ENCODE peak calls at places on chromosome 9, in ten cellular contexts. R, H, M, A, S, Q, P, I, K and D are unnamed samples.

GRCh38 chr9:18473551-18474279 is at the start of gene ADAMTSL1:
- DNase-seq in P (peak; percentile 60), Q (no peak), S (peak; percentile 48), H (no peak), K (peak; percentile 38), M (peak; percentile 84), R (no peak), I (peak; percentile 58), A (peak; percentile 21), D (no peak)

GRCh38 chr9:89052470-89053097 is 61.3 kb downstream of the S1PR3 start:
- DNase-seq in R (no peak), P (no peak), K (no peak), Q (no peak), I (no peak), A (no peak), M (no peak), S (no peak), H (no peak), D (no peak)

GRCh38 chr9:70257991-70258691 is 637 bp upstream of the SMC5 start:
- DNase-seq in K (peak; percentile 36), P (peak; percentile 58), I (peak; percentile 13), R (no peak), S (peak; percentile 80), A (peak; percentile 45), Q (no peak), M (peak; percentile 22), H (no peak), D (peak; percentile 19)

GRCh38 chr9:129241725-129242124 is 63.7 kb upstream of the IER5L start:
- DNase-seq in K (peak; percentile 16), S (no peak), H (no peak), I (no peak), Q (no peak), P (no peak), A (no peak), M (no peak), R (no peak), D (no peak)

GRCh38 chr9:18122156-18122555 is 351.8 kb upstream of the ADAMTSL1 start:
- DNase-seq in M (peak; percentile 30), R (no peak), H (no peak), S (no peak), Q (no peak), I (no peak), A (no peak), P (no peak), K (no peak), D (no peak)

GRCh38 chr9:92726971-92727715 is 37.5 kb downstream of the BICD2 start:
- DNase-seq in H (no peak), S (no peak), Q (no peak), I (peak; percentile 36), P (peak; percentile 71), K (no peak), R (no peak), M (no peak), A (no peak), D (no peak)

GRCh38 chr9:116476935-116477381 is 210.1 kb upstream of the TRIM32 start:
- DNase-seq in M (no peak), K (peak; percentile 75), R (no peak), Q (no peak), P (no peak), I (no peak), H (no peak), A (no peak), S (no peak), D (no peak)

GRCh38 chr9:20197976-20198685 is 409.3 kb upstream of the SLC24A2 start:
- DNase-seq in I (no peak), M (peak; percentile 32), Q (no peak), K (no peak), R (no peak), H (peak; percentile 30), A (no peak), S (no peak), P (peak; percentile 25), D (peak; percentile 1)

GRCh38 chr9:115117999-115118470 is at the start of gene TNC:
- DNase-seq in R (no peak), S (peak; percentile 36), Q (peak; percentile 16), P (peak; percentile 75), K (no peak), I (peak; percentile 46), A (peak; percentile 37), H (peak; percentile 36), M (peak; percentile 93), D (no peak)

GRCh38 chr9:31837211-31837610 is 547.2 kb upstream of the ACO1 start:
- DNase-seq in P (no peak), M (no peak), S (no peak), A (no peak), R (no peak), Q (no peak), H (no peak), I (no peak), K (no peak), D (no peak)

DNA sequence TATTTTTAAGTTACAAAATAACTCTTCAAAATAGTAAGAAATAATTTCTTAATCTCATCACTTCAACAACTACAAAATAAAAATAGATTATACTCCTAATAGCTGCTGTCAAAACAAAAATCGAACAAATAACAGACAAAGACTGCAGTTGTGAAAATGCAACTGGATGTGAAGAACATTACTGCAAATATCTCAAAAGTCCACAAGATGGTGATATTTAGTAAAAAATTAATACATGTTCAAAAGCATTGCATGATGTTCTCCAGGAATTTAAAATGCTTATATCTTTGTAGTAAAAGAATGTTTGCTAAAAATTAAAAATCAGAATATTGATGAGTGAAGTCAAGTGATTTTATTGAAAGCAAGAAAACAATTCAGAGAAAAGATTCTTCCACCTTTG is 66.2 kb downstream of the MPDZ start:
- DNase-seq in Q (no peak), R (no peak), I (no peak), A (no peak), S (no peak), K (no peak), M (no peak), H (no peak), P (peak; percentile 57), D (no peak)
- TF ChIP-seq CTCF in Q (no peak), R (no peak), I (no peak), A (no peak), S (no peak), K (peak; percentile 22), M (no peak), H (no peak), P (peak; percentile 6), D (no peak)

GRCh38 chr9:98038958-98039357 is 17.6 kb upstream of the NANS start:
- DNase-seq in P (no peak), S (no peak), H (no peak), K (no peak), Q (no peak), R (no peak), I (no peak), M (no peak), A (no peak), D (no peak)
- TF ChIP-seq CTCF in P (no peak), S (no peak), H (no peak), K (no peak), Q (no peak), R (peak; percentile 23), I (no peak), M (no peak), A (no peak), D (no peak)

GRCh38 chr9:22238809-22239684 is 207.6 kb upstream of the DMRTA1 start:
- DNase-seq in S (no peak), M (peak; percentile 14), I (no peak), R (no peak), P (peak; percentile 80), A (no peak), K (no peak), Q (no peak), H (no peak), D (no peak)

GRCh38 chr9:22240619-22241018 is 206.0 kb upstream of the DMRTA1 start:
- DNase-seq in I (no peak), P (peak; percentile 78), Q (no peak), A (no peak), S (no peak), M (peak; percentile 32), K (no peak), R (no peak), H (no peak), D (no peak)

GRCh38 chr9:22241024-22241423 is 205.6 kb upstream of the DMRTA1 start:
- DNase-seq in R (no peak), P (no peak), K (no peak), S (no peak), A (no peak), M (no peak), I (no peak), H (no peak), Q (no peak), D (no peak)

GRCh38 chr9:22241611-22242010 is 205.0 kb upstream of the DMRTA1 start:
- DNase-seq in P (no peak), Q (no peak), R (no peak), H (no peak), S (no peak), M (no peak), K (no peak), I (no peak), A (no peak), D (no peak)

DNA sequence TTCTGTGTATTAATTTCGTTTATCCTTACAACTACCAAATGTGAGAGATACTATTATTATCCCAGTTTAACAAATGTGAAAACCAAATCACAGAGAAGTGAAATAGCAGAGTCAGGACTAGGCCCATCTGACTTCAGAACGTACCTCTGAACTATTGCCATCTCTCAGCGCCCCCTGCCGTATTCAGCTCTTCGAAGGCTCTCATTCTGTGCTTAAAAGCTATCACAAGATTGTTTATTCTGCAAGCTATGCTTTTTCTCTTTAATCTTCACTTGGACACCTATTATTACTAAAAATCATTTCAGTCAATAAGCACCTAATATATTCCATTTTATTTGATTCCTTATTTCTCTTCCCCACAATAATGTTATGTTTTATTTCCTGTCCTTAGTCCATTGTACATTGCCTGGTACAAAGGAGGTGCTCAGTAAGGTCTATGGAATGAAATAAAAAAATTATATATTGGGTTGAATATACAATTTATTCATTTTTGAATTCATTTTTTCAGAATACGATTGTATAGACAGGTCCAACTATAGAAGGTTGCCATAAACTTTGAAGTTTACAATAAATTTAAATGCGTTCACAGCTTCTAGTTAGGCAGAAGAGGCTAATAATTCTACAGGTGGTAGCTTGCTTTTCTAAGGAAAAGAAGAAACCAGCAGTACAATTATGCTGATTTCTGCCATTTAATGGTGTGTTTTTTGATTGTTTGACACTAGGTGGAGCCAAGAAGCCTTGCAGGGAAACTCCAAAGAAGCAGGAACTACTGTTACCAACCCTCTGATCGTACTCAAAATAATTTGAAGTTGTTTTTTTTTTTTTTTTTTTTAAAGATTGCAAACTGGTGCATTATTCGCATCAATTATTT is 202.2 kb upstream of the DMRTA1 start:
- DNase-seq in H (no peak), M (peak; percentile 48), S (peak; percentile 40), R (no peak), I (peak; percentile 45), K (no peak), A (peak; percentile 15), Q (peak; percentile 63), P (peak; percentile 81), D (no peak)
- TF ChIP-seq CTCF in H (no peak), M (peak; percentile 68), S (peak; percentile 16), R (no peak), I (peak; percentile 40), K (no peak), A (peak; percentile 35), Q (peak; percentile 40), P (peak; percentile 72), D (peak; percentile 59)

DNA sequence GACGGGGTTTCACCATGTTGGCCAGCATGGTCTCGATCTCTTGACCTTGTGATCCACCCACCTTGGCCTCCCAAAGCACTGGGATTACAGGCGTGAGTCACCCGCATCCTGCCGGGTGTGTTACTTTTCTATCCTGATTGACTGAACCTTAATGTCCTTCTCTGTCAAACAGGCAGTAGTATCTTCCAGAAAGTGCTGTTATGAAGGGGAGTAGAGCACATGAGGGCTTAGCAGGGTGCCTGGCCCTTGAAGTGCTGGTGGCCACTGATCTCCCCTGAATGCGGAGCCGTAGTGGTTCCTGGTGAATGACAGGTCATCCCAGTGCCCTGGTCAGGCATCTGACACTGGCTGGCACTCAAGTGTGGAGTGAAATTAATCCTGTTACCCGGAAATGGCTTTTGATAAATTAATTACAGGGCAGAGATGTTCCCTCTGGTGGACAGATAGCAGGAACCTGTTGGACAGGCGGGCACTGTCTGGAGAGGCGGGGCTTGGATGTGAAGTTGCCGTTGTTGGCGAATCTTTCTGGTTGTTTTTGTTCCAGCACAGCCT is 28.4 kb downstream of the PRRC2B start:
- DNase-seq in K (no peak), H (no peak), P (peak; percentile 35), A (no peak), Q (peak; percentile 40), M (no peak), I (no peak), S (no peak), R (no peak), D (no peak)
- TF ChIP-seq CTCF in K (no peak), H (no peak), P (peak; percentile 1), A (peak; percentile 25), Q (no peak), M (peak; percentile 5), I (no peak), S (peak; percentile 14), R (no peak), D (peak; percentile 38)